ENCODE peak calls at places on chromosomes 2 and 18, in four cellular contexts. One of them, this sample, is unnamed.
A peak's percentile ranks its signal among the peaks of the same experiment; 100 is the strongest.

GRCh38 chr2:202278036-202278760 is 12.6 kb downstream of the NOP58 start:
- DNase-seq in cardiac fibroblast: peak; percentile 75
- DNase-seq in breast epithelium: no peak
- DNase-seq in type B pancreatic cell: no peak
- DNase-seq in this sample: peak; percentile 62

GRCh38 chr2:170098626-170099312 is 79.2 kb upstream of the MYO3B start:
- DNase-seq in cardiac fibroblast: peak; percentile 48
- DNase-seq in breast epithelium: no peak
- DNase-seq in type B pancreatic cell: no peak
- DNase-seq in this sample: no peak

GRCh38 chr2:53129851-53130250 is 637.8 kb upstream of the CHAC2 start:
- DNase-seq in cardiac fibroblast: peak; percentile 87
- DNase-seq in breast epithelium: no peak
- DNase-seq in type B pancreatic cell: no peak
- DNase-seq in this sample: peak; percentile 69

GRCh38 chr18:3747176-3747973 is 297.4 kb downstream of the TGIF1 start:
- DNase-seq in cardiac fibroblast: peak; percentile 92
- DNase-seq in breast epithelium: no peak
- DNase-seq in type B pancreatic cell: no peak
- DNase-seq in this sample: no peak

GRCh38 chr2:154912215-154912614 is 213.7 kb downstream of the KCNJ3 start:
- DNase-seq in cardiac fibroblast: no peak
- DNase-seq in breast epithelium: no peak
- DNase-seq in type B pancreatic cell: no peak
- DNase-seq in this sample: no peak

GRCh38 chr18:75128051-75128605 is 80.8 kb downstream of the PTGR3 start:
- DNase-seq in cardiac fibroblast: no peak
- DNase-seq in breast epithelium: no peak
- DNase-seq in type B pancreatic cell: no peak
- DNase-seq in this sample: no peak

GRCh38 chr2:178177066-178177679 is 17.1 kb upstream of the OSBPL6 start:
- DNase-seq in cardiac fibroblast: peak; percentile 47
- DNase-seq in breast epithelium: no peak
- DNase-seq in type B pancreatic cell: no peak
- DNase-seq in this sample: peak; percentile 55

GRCh38 chr18:28824183-28824574 is 647.2 kb upstream of the CDH2 start:
- DNase-seq in cardiac fibroblast: no peak
- DNase-seq in breast epithelium: no peak
- DNase-seq in type B pancreatic cell: no peak
- DNase-seq in this sample: no peak

GRCh38 chr2:117755768-117756167 is 58.7 kb upstream of the DDX18 start:
- DNase-seq in cardiac fibroblast: no peak
- DNase-seq in breast epithelium: no peak
- DNase-seq in type B pancreatic cell: no peak
- DNase-seq in this sample: no peak

GRCh38 chr2:161416294-161416632 is at the start of gene TBR1:
- DNase-seq in cardiac fibroblast: no peak
- DNase-seq in breast epithelium: no peak
- DNase-seq in type B pancreatic cell: no peak
- DNase-seq in this sample: no peak

GRCh38 chr2:181648478-181649155 is 8.3 kb downstream of the CERKL start:
- DNase-seq in cardiac fibroblast: no peak
- DNase-seq in breast epithelium: no peak
- DNase-seq in type B pancreatic cell: no peak
- DNase-seq in this sample: no peak

GRCh38 chr2:239158641-239159475 is 242.0 kb downstream of the HDAC4 start:
- DNase-seq in cardiac fibroblast: no peak
- DNase-seq in breast epithelium: peak; percentile 44
- DNase-seq in type B pancreatic cell: peak; percentile 58
- DNase-seq in this sample: no peak

GRCh38 chr2:240371461-240372000 is 63.9 kb upstream of the GPC1 start:
- DNase-seq in cardiac fibroblast: no peak
- DNase-seq in breast epithelium: no peak
- DNase-seq in type B pancreatic cell: no peak
- DNase-seq in this sample: no peak

GRCh38 chr2:48440103-48440390 is 89.9 kb upstream of the STON1 start:
- DNase-seq in cardiac fibroblast: no peak
- DNase-seq in breast epithelium: no peak
- DNase-seq in type B pancreatic cell: no peak
- DNase-seq in this sample: no peak

GRCh38 chr2:88071365-88071764 is 3.7 kb downstream of the SMYD1 start:
- DNase-seq in cardiac fibroblast: no peak
- DNase-seq in breast epithelium: no peak
- DNase-seq in type B pancreatic cell: no peak
- DNase-seq in this sample: no peak

GRCh38 chr2:213237251-213237650 is 47.0 kb upstream of the SPAG16 start:
- DNase-seq in cardiac fibroblast: peak; percentile 24
- DNase-seq in breast epithelium: no peak
- DNase-seq in type B pancreatic cell: no peak
- DNase-seq in this sample: peak; percentile 26

GRCh38 chr2:33388996-33389395 is 87.5 kb upstream of the RASGRP3 start:
- DNase-seq in cardiac fibroblast: no peak
- DNase-seq in breast epithelium: no peak
- DNase-seq in type B pancreatic cell: no peak
- DNase-seq in this sample: no peak

DNA sequence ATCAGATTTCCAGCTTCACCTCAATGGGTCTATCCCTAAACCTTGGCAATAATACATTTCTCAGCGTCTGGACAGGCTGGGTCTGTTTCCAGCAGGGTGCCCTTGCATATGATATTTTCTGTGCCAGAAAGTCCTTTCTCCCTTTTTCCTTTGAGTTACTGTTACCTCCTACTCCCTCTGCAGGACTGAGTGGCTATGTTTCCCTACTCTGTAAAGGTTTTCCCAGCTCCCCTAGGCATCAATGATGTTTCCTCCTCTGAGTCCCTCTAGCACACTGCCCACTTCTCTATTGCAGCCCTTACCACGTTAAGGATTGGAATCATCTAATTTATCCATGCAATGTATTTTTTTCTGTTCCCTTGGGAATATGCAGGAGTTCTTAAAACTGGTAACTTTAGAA is 118.3 kb upstream of the REV1 start:
- DNase-seq in cardiac fibroblast: no peak
- DNase-seq in breast epithelium: no peak
- DNase-seq in type B pancreatic cell: no peak
- DNase-seq in this sample: no peak
- TF ChIP-seq CTCF in cardiac fibroblast: no peak
- TF ChIP-seq CTCF in breast epithelium: no peak
- TF ChIP-seq CTCF in type B pancreatic cell: no peak
- TF ChIP-seq CTCF in this sample: no peak

DNA sequence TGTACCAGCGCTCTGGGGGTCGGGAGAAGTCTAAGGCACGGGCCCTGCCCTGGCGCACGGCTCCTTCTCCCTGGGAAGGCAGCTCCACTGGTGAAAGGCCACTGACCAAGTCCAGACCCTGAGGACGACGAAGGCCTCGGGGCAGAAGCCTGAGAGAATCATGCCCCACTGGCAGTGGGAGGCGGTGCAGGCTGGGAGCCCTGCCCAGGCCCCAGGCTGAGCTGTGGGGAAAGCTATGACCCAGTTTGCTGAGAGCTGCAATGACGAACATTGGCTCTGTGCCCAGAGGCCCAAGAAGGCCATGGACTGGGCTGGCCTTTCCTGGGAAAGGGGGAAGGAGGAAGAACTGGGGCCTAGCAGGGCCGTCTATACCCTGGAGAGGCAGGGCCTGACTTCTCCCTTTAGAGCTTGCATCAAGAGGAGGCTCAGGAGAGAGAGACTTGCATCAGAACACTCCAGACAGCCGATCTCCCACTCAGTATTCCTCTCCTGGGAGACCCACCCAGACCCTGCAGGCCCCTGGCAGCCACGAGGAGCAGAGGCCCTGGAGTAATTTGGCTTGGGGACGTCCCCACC is 32.9 kb downstream of the HS1BP3 start:
- DNase-seq in cardiac fibroblast: peak; percentile 100
- DNase-seq in breast epithelium: peak; percentile 95
- DNase-seq in type B pancreatic cell: no peak
- DNase-seq in this sample: peak; percentile 99
- TF ChIP-seq CTCF in cardiac fibroblast: peak; percentile 68
- TF ChIP-seq CTCF in breast epithelium: peak; percentile 65
- TF ChIP-seq CTCF in type B pancreatic cell: peak; percentile 59
- TF ChIP-seq CTCF in this sample: peak; percentile 79

GRCh38 chr2:156006721-156007618 is 325.6 kb downstream of the NR4A2 start:
- DNase-seq in cardiac fibroblast: no peak
- DNase-seq in breast epithelium: no peak
- DNase-seq in type B pancreatic cell: no peak
- DNase-seq in this sample: no peak

GRCh38 chr2:156003780-156004179 is 328.7 kb downstream of the NR4A2 start:
- DNase-seq in cardiac fibroblast: no peak
- DNase-seq in breast epithelium: no peak
- DNase-seq in type B pancreatic cell: no peak
- DNase-seq in this sample: no peak

GRCh38 chr2:156005531-156005930 is 327.0 kb downstream of the NR4A2 start:
- DNase-seq in cardiac fibroblast: no peak
- DNase-seq in breast epithelium: no peak
- DNase-seq in type B pancreatic cell: no peak
- DNase-seq in this sample: no peak

GRCh38 chr2:156004460-156004859 is 328.1 kb downstream of the NR4A2 start:
- DNase-seq in cardiac fibroblast: no peak
- DNase-seq in breast epithelium: no peak
- DNase-seq in type B pancreatic cell: no peak
- DNase-seq in this sample: no peak

DNA sequence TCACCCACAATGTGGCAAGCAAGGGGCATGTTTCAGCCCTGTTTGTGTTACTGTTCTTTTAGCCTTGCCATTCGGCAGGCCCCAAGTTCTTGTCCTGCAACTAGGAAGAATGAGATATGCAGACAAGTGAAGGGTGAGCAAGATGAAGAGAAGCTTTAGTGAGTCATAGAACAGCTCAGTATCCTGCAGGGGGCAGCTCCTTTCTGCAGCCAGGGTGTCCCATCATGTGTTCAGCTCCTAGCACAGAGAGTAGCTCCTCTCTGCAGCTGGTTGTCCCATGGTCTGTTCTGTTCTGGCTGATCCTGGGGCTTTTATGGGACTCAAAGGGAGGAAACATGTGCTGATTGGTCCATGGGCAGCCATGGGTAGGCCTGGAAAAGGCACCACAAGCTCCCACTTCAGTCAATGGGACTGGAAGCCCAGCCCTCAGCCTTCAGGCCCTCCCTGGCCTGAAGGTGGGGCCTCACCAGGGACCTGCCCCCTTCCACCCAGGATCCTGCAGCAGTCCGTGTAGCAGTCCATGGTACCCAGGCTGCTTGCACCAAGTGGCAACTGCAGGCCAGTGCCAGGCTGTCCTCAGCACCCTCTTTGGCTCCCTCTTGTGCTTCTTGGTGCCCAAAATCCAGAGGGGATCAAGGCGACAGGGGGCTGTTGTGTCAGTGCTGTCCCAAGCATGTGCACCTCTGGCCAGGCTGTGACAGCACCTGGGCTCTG is 326.4 kb downstream of the NR4A2 start:
- DNase-seq in cardiac fibroblast: no peak
- DNase-seq in breast epithelium: no peak
- DNase-seq in type B pancreatic cell: no peak
- DNase-seq in this sample: no peak
- TF ChIP-seq CTCF in cardiac fibroblast: no peak
- TF ChIP-seq CTCF in breast epithelium: no peak
- TF ChIP-seq CTCF in type B pancreatic cell: no peak
- TF ChIP-seq CTCF in this sample: no peak

GRCh38 chr2:150487537-150488429 is at the start of gene RND3:
- DNase-seq in cardiac fibroblast: peak; percentile 100
- DNase-seq in breast epithelium: peak; percentile 99
- DNase-seq in type B pancreatic cell: peak; percentile 97
- DNase-seq in this sample: peak; percentile 99

GRCh38 chr2:150485871-150486538 is 1.5 kb downstream of the RND3 start:
- DNase-seq in cardiac fibroblast: peak; percentile 88
- DNase-seq in breast epithelium: peak; percentile 75
- DNase-seq in type B pancreatic cell: peak; percentile 76
- DNase-seq in this sample: peak; percentile 74

GRCh38 chr2:150485114-150485870 is 2.2 kb downstream of the RND3 start:
- DNase-seq in cardiac fibroblast: peak; percentile 73
- DNase-seq in breast epithelium: peak; percentile 89
- DNase-seq in type B pancreatic cell: peak; percentile 84
- DNase-seq in this sample: peak; percentile 76

GRCh38 chr2:150484461-150484931 is 3.0 kb downstream of the RND3 start:
- DNase-seq in cardiac fibroblast: peak; percentile 52
- DNase-seq in breast epithelium: no peak
- DNase-seq in type B pancreatic cell: no peak
- DNase-seq in this sample: peak; percentile 53

DNA sequence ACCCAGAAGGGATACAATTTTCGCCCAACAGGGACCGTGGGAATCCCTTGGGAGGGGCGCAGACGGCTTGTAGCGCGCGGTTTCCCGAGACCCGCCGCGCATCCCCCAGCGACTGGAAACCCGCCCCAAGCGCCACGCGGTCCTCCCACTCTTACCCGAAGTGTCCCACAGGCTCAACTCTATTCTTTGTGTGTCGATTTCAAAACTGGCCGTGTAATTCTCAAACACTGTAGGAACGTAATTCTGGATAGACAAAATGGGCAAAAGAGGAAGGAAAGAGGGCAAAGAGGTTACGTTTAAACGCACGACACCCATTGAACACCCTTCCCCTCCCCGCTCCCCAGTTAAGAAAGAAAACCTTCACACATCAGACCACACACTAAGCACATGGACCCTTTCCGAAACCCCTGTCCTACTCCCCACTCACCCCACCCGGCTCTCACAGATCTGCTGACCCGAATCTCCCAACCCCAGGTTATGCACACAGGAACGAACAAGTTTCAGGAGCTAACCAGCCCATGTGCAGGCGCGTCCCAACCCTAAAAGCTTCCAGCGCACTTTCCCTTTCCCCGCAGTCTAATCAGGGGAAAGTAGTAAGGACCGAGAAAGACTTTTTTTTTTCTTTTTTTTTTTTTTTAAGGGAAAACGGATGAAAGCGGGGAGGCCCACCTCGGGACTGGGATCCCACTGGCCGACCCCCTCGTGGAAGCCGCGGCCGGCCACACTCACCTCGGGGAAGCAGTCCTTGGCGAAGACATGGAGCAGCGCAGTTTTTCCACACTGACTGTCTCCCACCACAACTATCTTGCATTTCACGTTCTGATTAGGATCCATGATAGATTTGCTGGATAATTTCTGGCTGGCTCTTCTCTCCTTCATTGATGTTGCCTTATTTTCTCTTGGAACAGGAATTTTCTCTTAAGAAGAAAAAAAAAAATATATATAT is 655 bp downstream of the RND3 start:
- DNase-seq in cardiac fibroblast: peak; percentile 62
- DNase-seq in breast epithelium: no peak
- DNase-seq in type B pancreatic cell: no peak
- DNase-seq in this sample: peak; percentile 33
- TF ChIP-seq CTCF in cardiac fibroblast: no peak
- TF ChIP-seq CTCF in breast epithelium: no peak
- TF ChIP-seq CTCF in type B pancreatic cell: no peak
- TF ChIP-seq CTCF in this sample: no peak

This sample was measured in HFFc6.